ENCODE peak calls at places on chromosomes 6 and 20, in nine cellular contexts. One of them, this sample, is unnamed.

GRCh38 chr6:44064089-44064947 is 62.9 kb downstream of the MRPL14 start:
- DNase-seq in tibial artery: peak
- DNase-seq in mammary epithelial cell: peak
- DNase-seq in HuH-7.5: no peak
- DNase-seq in activated CD4-positive, alpha-beta T cell treated with anti-CD3 and anti-CD28 coated beads, Interleukin-2, amount 50 U/mL, for 1 hour: no peak
- DNase-seq in neuronal stem cell: no peak
- DNase-seq in ureter: no peak
- DNase-seq in stomach: peak
- DNase-seq in stimulated activated CD4-positive, alpha-beta T cell treated with anti-CD3 and anti-CD28 coated beads, Interleukin-2, amount 100 ng/mL, for 48 hours: no peak
- DNase-seq in this sample: peak

GRCh38 chr6:47004458-47004857 is 37.7 kb downstream of the ADGRF1 start:
- DNase-seq in mammary epithelial cell: no peak
- DNase-seq in ureter: no peak
- DNase-seq in stomach: no peak
- DNase-seq in tibial artery: no peak
- DNase-seq in activated CD4-positive, alpha-beta T cell treated with anti-CD3 and anti-CD28 coated beads, Interleukin-2, amount 50 U/mL, for 1 hour: no peak
- DNase-seq in neuronal stem cell: no peak
- DNase-seq in HuH-7.5: no peak
- DNase-seq in stimulated activated CD4-positive, alpha-beta T cell treated with anti-CD3 and anti-CD28 coated beads, Interleukin-2, amount 100 ng/mL, for 48 hours: no peak
- DNase-seq in this sample: no peak

GRCh38 chr20:38353298-38353697 is 7.0 kb downstream of the LBP start:
- DNase-seq in ureter: no peak
- DNase-seq in HuH-7.5: no peak
- DNase-seq in mammary epithelial cell: no peak
- DNase-seq in activated CD4-positive, alpha-beta T cell treated with anti-CD3 and anti-CD28 coated beads, Interleukin-2, amount 50 U/mL, for 1 hour: no peak
- DNase-seq in tibial artery: no peak
- DNase-seq in stimulated activated CD4-positive, alpha-beta T cell treated with anti-CD3 and anti-CD28 coated beads, Interleukin-2, amount 100 ng/mL, for 48 hours: no peak
- DNase-seq in neuronal stem cell: no peak
- DNase-seq in stomach: no peak
- DNase-seq in this sample: peak

GRCh38 chr6:43796910-43797890 is 27.2 kb downstream of the VEGFA start:
- DNase-seq in mammary epithelial cell: no peak
- DNase-seq in activated CD4-positive, alpha-beta T cell treated with anti-CD3 and anti-CD28 coated beads, Interleukin-2, amount 50 U/mL, for 1 hour: no peak
- DNase-seq in neuronal stem cell: no peak
- DNase-seq in ureter: no peak
- DNase-seq in stomach: no peak
- DNase-seq in stimulated activated CD4-positive, alpha-beta T cell treated with anti-CD3 and anti-CD28 coated beads, Interleukin-2, amount 100 ng/mL, for 48 hours: no peak
- DNase-seq in HuH-7.5: no peak
- DNase-seq in tibial artery: no peak
- DNase-seq in this sample: no peak

GRCh38 chr6:90401933-90402830 is 105.5 kb upstream of the BACH2 start:
- DNase-seq in tibial artery: no peak
- DNase-seq in neuronal stem cell: no peak
- DNase-seq in HuH-7.5: no peak
- DNase-seq in stimulated activated CD4-positive, alpha-beta T cell treated with anti-CD3 and anti-CD28 coated beads, Interleukin-2, amount 100 ng/mL, for 48 hours: no peak
- DNase-seq in stomach: no peak
- DNase-seq in mammary epithelial cell: no peak
- DNase-seq in ureter: no peak
- DNase-seq in activated CD4-positive, alpha-beta T cell treated with anti-CD3 and anti-CD28 coated beads, Interleukin-2, amount 50 U/mL, for 1 hour: no peak
- DNase-seq in this sample: no peak

GRCh38 chr6:158818580-158819212 is 472 bp downstream of the EZR start:
- DNase-seq in mammary epithelial cell: peak
- DNase-seq in HuH-7.5: peak
- DNase-seq in ureter: peak
- DNase-seq in neuronal stem cell: peak
- DNase-seq in activated CD4-positive, alpha-beta T cell treated with anti-CD3 and anti-CD28 coated beads, Interleukin-2, amount 50 U/mL, for 1 hour: peak
- DNase-seq in stomach: peak
- DNase-seq in stimulated activated CD4-positive, alpha-beta T cell treated with anti-CD3 and anti-CD28 coated beads, Interleukin-2, amount 100 ng/mL, for 48 hours: peak
- DNase-seq in tibial artery: peak
- DNase-seq in this sample: peak

GRCh38 chr20:32877507-32877906 is 18.8 kb downstream of the EFCAB8 start:
- DNase-seq in stimulated activated CD4-positive, alpha-beta T cell treated with anti-CD3 and anti-CD28 coated beads, Interleukin-2, amount 100 ng/mL, for 48 hours: no peak
- DNase-seq in stomach: no peak
- DNase-seq in neuronal stem cell: no peak
- DNase-seq in mammary epithelial cell: no peak
- DNase-seq in tibial artery: no peak
- DNase-seq in HuH-7.5: no peak
- DNase-seq in ureter: no peak
- DNase-seq in activated CD4-positive, alpha-beta T cell treated with anti-CD3 and anti-CD28 coated beads, Interleukin-2, amount 50 U/mL, for 1 hour: no peak
- DNase-seq in this sample: no peak

GRCh38 chr6:169838291-169839028 is 87.0 kb downstream of the ERMARD start:
- DNase-seq in mammary epithelial cell: no peak
- DNase-seq in ureter: no peak
- DNase-seq in stimulated activated CD4-positive, alpha-beta T cell treated with anti-CD3 and anti-CD28 coated beads, Interleukin-2, amount 100 ng/mL, for 48 hours: no peak
- DNase-seq in neuronal stem cell: no peak
- DNase-seq in stomach: peak
- DNase-seq in HuH-7.5: no peak
- DNase-seq in activated CD4-positive, alpha-beta T cell treated with anti-CD3 and anti-CD28 coated beads, Interleukin-2, amount 50 U/mL, for 1 hour: no peak
- DNase-seq in tibial artery: peak
- DNase-seq in this sample: no peak

GRCh38 chr20:32535316-32535952 is 49.7 kb downstream of the NOL4L start:
- DNase-seq in mammary epithelial cell: no peak
- DNase-seq in neuronal stem cell: no peak
- DNase-seq in HuH-7.5: no peak
- DNase-seq in activated CD4-positive, alpha-beta T cell treated with anti-CD3 and anti-CD28 coated beads, Interleukin-2, amount 50 U/mL, for 1 hour: peak
- DNase-seq in stimulated activated CD4-positive, alpha-beta T cell treated with anti-CD3 and anti-CD28 coated beads, Interleukin-2, amount 100 ng/mL, for 48 hours: no peak
- DNase-seq in stomach: no peak
- DNase-seq in ureter: no peak
- DNase-seq in tibial artery: no peak
- DNase-seq in this sample: no peak

GRCh38 chr20:63091901-63092659 is 85.3 kb upstream of the BHLHE23 start:
- DNase-seq in mammary epithelial cell: no peak
- DNase-seq in neuronal stem cell: no peak
- DNase-seq in tibial artery: peak
- DNase-seq in activated CD4-positive, alpha-beta T cell treated with anti-CD3 and anti-CD28 coated beads, Interleukin-2, amount 50 U/mL, for 1 hour: no peak
- DNase-seq in stimulated activated CD4-positive, alpha-beta T cell treated with anti-CD3 and anti-CD28 coated beads, Interleukin-2, amount 100 ng/mL, for 48 hours: no peak
- DNase-seq in HuH-7.5: no peak
- DNase-seq in stomach: no peak
- DNase-seq in ureter: peak
- DNase-seq in this sample: no peak

GRCh38 chr6:152078804-152079203 is 271.3 kb downstream of the ESR1 start:
- DNase-seq in mammary epithelial cell: no peak
- DNase-seq in HuH-7.5: no peak
- DNase-seq in activated CD4-positive, alpha-beta T cell treated with anti-CD3 and anti-CD28 coated beads, Interleukin-2, amount 50 U/mL, for 1 hour: no peak
- DNase-seq in ureter: no peak
- DNase-seq in tibial artery: no peak
- DNase-seq in stomach: no peak
- DNase-seq in stimulated activated CD4-positive, alpha-beta T cell treated with anti-CD3 and anti-CD28 coated beads, Interleukin-2, amount 100 ng/mL, for 48 hours: no peak
- DNase-seq in neuronal stem cell: no peak
- DNase-seq in this sample: no peak

GRCh38 chr6:118660218-118660569 is 8.8 kb upstream of the CEP85L start:
- DNase-seq in ureter: no peak
- DNase-seq in neuronal stem cell: no peak
- DNase-seq in stimulated activated CD4-positive, alpha-beta T cell treated with anti-CD3 and anti-CD28 coated beads, Interleukin-2, amount 100 ng/mL, for 48 hours: no peak
- DNase-seq in activated CD4-positive, alpha-beta T cell treated with anti-CD3 and anti-CD28 coated beads, Interleukin-2, amount 50 U/mL, for 1 hour: peak
- DNase-seq in mammary epithelial cell: no peak
- DNase-seq in HuH-7.5: no peak
- DNase-seq in stomach: no peak
- DNase-seq in tibial artery: no peak
- DNase-seq in this sample: peak

GRCh38 chr20:62808211-62808865 is 3.7 kb downstream of the OGFR start:
- DNase-seq in tibial artery: peak
- DNase-seq in neuronal stem cell: peak
- DNase-seq in mammary epithelial cell: no peak
- DNase-seq in stomach: peak
- DNase-seq in stimulated activated CD4-positive, alpha-beta T cell treated with anti-CD3 and anti-CD28 coated beads, Interleukin-2, amount 100 ng/mL, for 48 hours: peak
- DNase-seq in ureter: peak
- DNase-seq in HuH-7.5: peak
- DNase-seq in activated CD4-positive, alpha-beta T cell treated with anti-CD3 and anti-CD28 coated beads, Interleukin-2, amount 50 U/mL, for 1 hour: peak
- DNase-seq in this sample: peak

GRCh38 chr6:19368511-19368910 is 468.7 kb upstream of the ID4 start:
- DNase-seq in HuH-7.5: no peak
- DNase-seq in mammary epithelial cell: peak
- DNase-seq in stimulated activated CD4-positive, alpha-beta T cell treated with anti-CD3 and anti-CD28 coated beads, Interleukin-2, amount 100 ng/mL, for 48 hours: no peak
- DNase-seq in stomach: no peak
- DNase-seq in neuronal stem cell: no peak
- DNase-seq in activated CD4-positive, alpha-beta T cell treated with anti-CD3 and anti-CD28 coated beads, Interleukin-2, amount 50 U/mL, for 1 hour: no peak
- DNase-seq in tibial artery: no peak
- DNase-seq in ureter: no peak
- DNase-seq in this sample: no peak

GRCh38 chr20:32316667-32317066 is 39.2 kb downstream of the KIF3B start:
- DNase-seq in stimulated activated CD4-positive, alpha-beta T cell treated with anti-CD3 and anti-CD28 coated beads, Interleukin-2, amount 100 ng/mL, for 48 hours: no peak
- DNase-seq in mammary epithelial cell: peak
- DNase-seq in activated CD4-positive, alpha-beta T cell treated with anti-CD3 and anti-CD28 coated beads, Interleukin-2, amount 50 U/mL, for 1 hour: no peak
- DNase-seq in ureter: no peak
- DNase-seq in tibial artery: no peak
- DNase-seq in stomach: no peak
- DNase-seq in HuH-7.5: no peak
- DNase-seq in neuronal stem cell: no peak
- DNase-seq in this sample: no peak

GRCh38 chr20:33827109-33827508 is 16.0 kb downstream of the CHMP4B start:
- DNase-seq in tibial artery: no peak
- DNase-seq in neuronal stem cell: no peak
- DNase-seq in HuH-7.5: no peak
- DNase-seq in stimulated activated CD4-positive, alpha-beta T cell treated with anti-CD3 and anti-CD28 coated beads, Interleukin-2, amount 100 ng/mL, for 48 hours: no peak
- DNase-seq in ureter: no peak
- DNase-seq in mammary epithelial cell: no peak
- DNase-seq in activated CD4-positive, alpha-beta T cell treated with anti-CD3 and anti-CD28 coated beads, Interleukin-2, amount 50 U/mL, for 1 hour: no peak
- DNase-seq in stomach: no peak
- DNase-seq in this sample: no peak

GRCh38 chr6:137874204-137875001 is 7.3 kb downstream of the TNFAIP3 start:
- DNase-seq in stimulated activated CD4-positive, alpha-beta T cell treated with anti-CD3 and anti-CD28 coated beads, Interleukin-2, amount 100 ng/mL, for 48 hours: no peak
- DNase-seq in tibial artery: no peak
- DNase-seq in neuronal stem cell: no peak
- DNase-seq in ureter: no peak
- DNase-seq in activated CD4-positive, alpha-beta T cell treated with anti-CD3 and anti-CD28 coated beads, Interleukin-2, amount 50 U/mL, for 1 hour: no peak
- DNase-seq in HuH-7.5: no peak
- DNase-seq in stomach: peak
- DNase-seq in mammary epithelial cell: peak
- DNase-seq in this sample: peak

GRCh38 chr20:36823126-36823525 is 49.6 kb upstream of the DSN1 start:
- DNase-seq in mammary epithelial cell: no peak
- DNase-seq in ureter: no peak
- DNase-seq in neuronal stem cell: no peak
- DNase-seq in activated CD4-positive, alpha-beta T cell treated with anti-CD3 and anti-CD28 coated beads, Interleukin-2, amount 50 U/mL, for 1 hour: no peak
- DNase-seq in HuH-7.5: no peak
- DNase-seq in stomach: peak
- DNase-seq in tibial artery: no peak
- DNase-seq in stimulated activated CD4-positive, alpha-beta T cell treated with anti-CD3 and anti-CD28 coated beads, Interleukin-2, amount 100 ng/mL, for 48 hours: no peak
- DNase-seq in this sample: no peak

GRCh38 chr20:60066438-60066823 is 108.2 kb downstream of the CDH26 start:
- DNase-seq in mammary epithelial cell: no peak
- DNase-seq in ureter: no peak
- DNase-seq in stimulated activated CD4-positive, alpha-beta T cell treated with anti-CD3 and anti-CD28 coated beads, Interleukin-2, amount 100 ng/mL, for 48 hours: no peak
- DNase-seq in tibial artery: no peak
- DNase-seq in stomach: no peak
- DNase-seq in HuH-7.5: no peak
- DNase-seq in activated CD4-positive, alpha-beta T cell treated with anti-CD3 and anti-CD28 coated beads, Interleukin-2, amount 50 U/mL, for 1 hour: no peak
- DNase-seq in neuronal stem cell: no peak
- DNase-seq in this sample: no peak

GRCh38 chr6:72446427-72446826 is 175.4 kb upstream of the KCNQ5 start:
- DNase-seq in tibial artery: no peak
- DNase-seq in neuronal stem cell: no peak
- DNase-seq in stomach: no peak
- DNase-seq in stimulated activated CD4-positive, alpha-beta T cell treated with anti-CD3 and anti-CD28 coated beads, Interleukin-2, amount 100 ng/mL, for 48 hours: no peak
- DNase-seq in activated CD4-positive, alpha-beta T cell treated with anti-CD3 and anti-CD28 coated beads, Interleukin-2, amount 50 U/mL, for 1 hour: no peak
- DNase-seq in mammary epithelial cell: no peak
- DNase-seq in ureter: no peak
- DNase-seq in HuH-7.5: no peak
- DNase-seq in this sample: no peak

GRCh38 chr6:39941138-39941537 is 6.9 kb upstream of the MOCS1 start:
- DNase-seq in stomach: no peak
- DNase-seq in tibial artery: no peak
- DNase-seq in activated CD4-positive, alpha-beta T cell treated with anti-CD3 and anti-CD28 coated beads, Interleukin-2, amount 50 U/mL, for 1 hour: no peak
- DNase-seq in neuronal stem cell: no peak
- DNase-seq in stimulated activated CD4-positive, alpha-beta T cell treated with anti-CD3 and anti-CD28 coated beads, Interleukin-2, amount 100 ng/mL, for 48 hours: no peak
- DNase-seq in HuH-7.5: no peak
- DNase-seq in mammary epithelial cell: peak
- DNase-seq in ureter: no peak
- DNase-seq in this sample: no peak

GRCh38 chr20:38673731-38674177 is 50.5 kb upstream of the SLC32A1 start:
- DNase-seq in HuH-7.5: no peak
- DNase-seq in ureter: no peak
- DNase-seq in activated CD4-positive, alpha-beta T cell treated with anti-CD3 and anti-CD28 coated beads, Interleukin-2, amount 50 U/mL, for 1 hour: no peak
- DNase-seq in neuronal stem cell: no peak
- DNase-seq in stomach: no peak
- DNase-seq in stimulated activated CD4-positive, alpha-beta T cell treated with anti-CD3 and anti-CD28 coated beads, Interleukin-2, amount 100 ng/mL, for 48 hours: no peak
- DNase-seq in tibial artery: no peak
- DNase-seq in mammary epithelial cell: no peak
- DNase-seq in this sample: peak

GRCh38 chr6:165805067-165805525 is 142.1 kb upstream of the PDE10A start:
- DNase-seq in neuronal stem cell: no peak
- DNase-seq in activated CD4-positive, alpha-beta T cell treated with anti-CD3 and anti-CD28 coated beads, Interleukin-2, amount 50 U/mL, for 1 hour: no peak
- DNase-seq in stimulated activated CD4-positive, alpha-beta T cell treated with anti-CD3 and anti-CD28 coated beads, Interleukin-2, amount 100 ng/mL, for 48 hours: no peak
- DNase-seq in ureter: no peak
- DNase-seq in stomach: no peak
- DNase-seq in HuH-7.5: no peak
- DNase-seq in mammary epithelial cell: no peak
- DNase-seq in tibial artery: no peak
- DNase-seq in this sample: no peak

GRCh38 chr6:63821442-63821841 is 185.8 kb downstream of the PHF3 start:
- DNase-seq in activated CD4-positive, alpha-beta T cell treated with anti-CD3 and anti-CD28 coated beads, Interleukin-2, amount 50 U/mL, for 1 hour: no peak
- DNase-seq in ureter: no peak
- DNase-seq in mammary epithelial cell: peak
- DNase-seq in stimulated activated CD4-positive, alpha-beta T cell treated with anti-CD3 and anti-CD28 coated beads, Interleukin-2, amount 100 ng/mL, for 48 hours: no peak
- DNase-seq in stomach: no peak
- DNase-seq in neuronal stem cell: no peak
- DNase-seq in HuH-7.5: no peak
- DNase-seq in tibial artery: no peak
- DNase-seq in this sample: no peak

GRCh38 chr20:21018576-21018975 is 87.6 kb downstream of the LINC00237 start:
- DNase-seq in HuH-7.5: no peak
- DNase-seq in stomach: no peak
- DNase-seq in ureter: no peak
- DNase-seq in mammary epithelial cell: no peak
- DNase-seq in neuronal stem cell: no peak
- DNase-seq in stimulated activated CD4-positive, alpha-beta T cell treated with anti-CD3 and anti-CD28 coated beads, Interleukin-2, amount 100 ng/mL, for 48 hours: no peak
- DNase-seq in tibial artery: no peak
- DNase-seq in activated CD4-positive, alpha-beta T cell treated with anti-CD3 and anti-CD28 coated beads, Interleukin-2, amount 50 U/mL, for 1 hour: no peak
- DNase-seq in this sample: no peak

GRCh38 chr6:66556936-66557335 is 849.9 kb upstream of the EYS start:
- DNase-seq in stomach: no peak
- DNase-seq in stimulated activated CD4-positive, alpha-beta T cell treated with anti-CD3 and anti-CD28 coated beads, Interleukin-2, amount 100 ng/mL, for 48 hours: no peak
- DNase-seq in neuronal stem cell: no peak
- DNase-seq in tibial artery: no peak
- DNase-seq in HuH-7.5: no peak
- DNase-seq in ureter: no peak
- DNase-seq in mammary epithelial cell: no peak
- DNase-seq in activated CD4-positive, alpha-beta T cell treated with anti-CD3 and anti-CD28 coated beads, Interleukin-2, amount 50 U/mL, for 1 hour: no peak
- DNase-seq in this sample: no peak

GRCh38 chr20:14220986-14221385 is 116.4 kb downstream of the FLRT3 start:
- DNase-seq in activated CD4-positive, alpha-beta T cell treated with anti-CD3 and anti-CD28 coated beads, Interleukin-2, amount 50 U/mL, for 1 hour: no peak
- DNase-seq in stimulated activated CD4-positive, alpha-beta T cell treated with anti-CD3 and anti-CD28 coated beads, Interleukin-2, amount 100 ng/mL, for 48 hours: no peak
- DNase-seq in neuronal stem cell: no peak
- DNase-seq in HuH-7.5: no peak
- DNase-seq in stomach: no peak
- DNase-seq in mammary epithelial cell: no peak
- DNase-seq in ureter: no peak
- DNase-seq in tibial artery: no peak
- DNase-seq in this sample: no peak